ENCODE peak calls at places on chromosomes 7 and 10, in five cellular contexts. B is HCT116, O is HepG2, N is SK-N-SH, Y is K562. I is an unnamed sample.

GRCh38 chr10:47164126-47164799 is 135.7 kb upstream of the GDF10 start:
- DNase-seq in N (no peak), O (no peak), B (no peak), Y (no peak), I (no peak)

GRCh38 chr10:30056767-30057355 is 2.5 kb downstream of the JCAD start:
- DNase-seq in N (no peak), Y (no peak), O (no peak), B (peak; percentile 60), I (no peak)

GRCh38 chr10:86261470-86261869 is 105.1 kb downstream of the GRID1 start:
- DNase-seq in B (no peak), N (no peak), O (no peak), Y (no peak), I (peak; percentile 5)

GRCh38 chr7:78037603-78038002 is 239.0 kb downstream of the PHTF2 start:
- DNase-seq in Y (no peak), N (peak; percentile 36), B (no peak), O (no peak), I (no peak)

GRCh38 chr10:34758447-34758996 is 56.6 kb downstream of the PARD3 start:
- DNase-seq in N (no peak), Y (peak; percentile 56), O (peak; percentile 22), B (peak; percentile 95), I (peak; percentile 19)

GRCh38 chr7:135233570-135233969 is at the start of gene STRA8:
- DNase-seq in O (no peak), B (no peak), Y (no peak), N (no peak), I (no peak)

GRCh38 chr7:144907577-144907976 is 71.7 kb upstream of the TPK1 start:
- DNase-seq in Y (no peak), N (no peak), B (no peak), O (no peak), I (no peak)

GRCh38 chr7:101911011-101911799 is 93.8 kb downstream of the CUX1 start:
- DNase-seq in B (no peak), N (no peak), Y (no peak), O (no peak), I (no peak)

GRCh38 chr7:116979430-116979829 is 26.1 kb downstream of the ST7 start:
- DNase-seq in O (no peak), B (no peak), N (no peak), Y (no peak), I (no peak)

DNA sequence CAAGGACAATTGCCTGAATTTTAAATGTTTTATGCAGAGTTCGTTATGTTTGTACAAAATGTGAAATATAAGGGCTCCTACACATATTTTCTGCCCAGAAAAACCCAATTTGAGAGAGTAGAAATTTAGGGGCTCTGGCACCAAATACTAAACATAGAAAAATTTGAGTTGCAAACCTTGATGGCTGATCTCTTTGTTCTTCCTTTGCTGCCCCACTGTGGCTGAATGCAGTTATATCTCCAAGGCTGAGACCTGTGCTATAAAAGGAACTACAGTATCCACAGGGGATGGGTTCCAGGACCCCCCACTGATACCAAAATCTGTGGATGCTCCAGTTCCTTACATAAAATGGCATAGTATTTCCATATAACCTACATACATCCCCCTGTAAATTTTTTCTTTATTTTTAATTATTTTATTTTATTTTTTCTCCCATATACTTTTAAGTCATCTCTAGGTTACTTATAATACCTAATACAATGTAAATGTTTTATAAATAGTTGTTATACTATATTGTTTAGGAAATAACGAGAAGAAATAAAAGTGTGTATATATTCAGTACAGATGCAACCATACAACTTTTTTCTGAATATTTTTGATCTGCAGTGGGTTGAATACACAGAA is 22.5 kb downstream of the CFAP43 start:
- DNase-seq in N (peak; percentile 67), O (peak; percentile 27), Y (peak; percentile 27), B (peak; percentile 41), I (peak; percentile 56)
- TF ChIP-seq JUND in N (no peak), O (no peak), Y (no peak), B (no peak), I (no peak)

GRCh38 chr7:39882148-39882784 is 67.8 kb upstream of the CDK13 start:
- DNase-seq in Y (no peak), O (no peak), N (no peak), B (no peak), I (no peak)
- TF ChIP-seq JUND in Y (no peak), O (no peak), N (no peak), B (no peak), I (no peak)

GRCh38 chr7:158120751-158121150 is 466.9 kb downstream of the PTPRN2 start:
- DNase-seq in B (no peak), Y (no peak), N (no peak), O (no peak), I (no peak)
- TF ChIP-seq JUND in B (no peak), Y (no peak), N (no peak), O (no peak), I (no peak)

GRCh38 chr7:84176716-84177115 is 17.9 kb downstream of the SEMA3A start:
- DNase-seq in O (no peak), N (no peak), Y (no peak), B (no peak), I (no peak)
- TF ChIP-seq JUND in O (no peak), N (no peak), Y (no peak), B (no peak), I (no peak)

GRCh38 chr10:91271886-91272285 is 51.4 kb downstream of the PCGF5 start:
- DNase-seq in N (no peak), B (no peak), Y (no peak), O (no peak), I (no peak)
- TF ChIP-seq JUND in N (peak; percentile 13), B (no peak), Y (no peak), O (no peak), I (no peak)

GRCh38 chr7:96097802-96098201 is 224.1 kb downstream of the SLC25A13 start:
- DNase-seq in B (no peak), Y (no peak), N (no peak), O (no peak), I (no peak)

GRCh38 chr7:96090756-96091155 is 231.1 kb downstream of the SLC25A13 start:
- DNase-seq in B (no peak), N (no peak), O (no peak), Y (no peak), I (no peak)

GRCh38 chr7:96088579-96088978 is 233.3 kb downstream of the SLC25A13 start:
- DNase-seq in N (no peak), O (no peak), B (no peak), Y (no peak), I (no peak)

GRCh38 chr7:96089511-96089910 is 232.4 kb downstream of the SLC25A13 start:
- DNase-seq in O (no peak), N (no peak), B (no peak), Y (no peak), I (no peak)

GRCh38 chr7:96093435-96093834 is 228.5 kb downstream of the SLC25A13 start:
- DNase-seq in N (no peak), B (no peak), O (no peak), Y (no peak), I (no peak)
- TF ChIP-seq JUND in N (peak; percentile 95), B (no peak), O (no peak), Y (no peak), I (no peak)

DNA sequence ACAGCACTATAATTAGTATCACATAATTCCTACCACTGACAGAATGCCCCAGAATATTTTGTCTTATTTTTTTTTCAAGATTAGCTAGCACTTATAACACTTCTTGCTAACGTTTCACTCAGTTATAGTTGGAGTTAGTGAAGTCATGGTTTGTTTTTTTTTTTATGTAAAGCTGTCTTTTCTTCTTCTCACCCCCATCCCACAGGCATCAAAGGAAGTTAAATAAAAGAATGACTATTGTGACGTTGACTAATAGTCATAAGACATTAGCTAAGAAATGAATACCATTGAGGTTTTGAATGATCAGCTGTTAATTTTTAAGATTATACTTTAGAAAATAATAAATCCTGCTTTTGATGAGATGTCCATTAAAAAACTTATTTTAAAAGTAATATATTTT is 498.3 kb downstream of the GFRA1 start:
- DNase-seq in Y (no peak), O (no peak), B (no peak), N (no peak), I (no peak)
- TF ChIP-seq JUND in Y (no peak), O (no peak), B (no peak), N (no peak), I (no peak)

I was measured in T47D.